ENCODE peak calls at places on chromosomes 2 and 18, in six cellular contexts. Y is IMR-90, T is SK-N-SH, O is HepG2, M is K562, L is GM12878. E is an unnamed sample.

GRCh38 chr2:170582747-170583463 is 132.2 kb upstream of the SP5 start:
- DNase-seq in Y (no peak), L (no peak), M (no peak), T (no peak), O (no peak), E (no peak)

GRCh38 chr2:122203523-122203922 is 448.1 kb downstream of the TSN start:
- DNase-seq in L (no peak), Y (peak), T (no peak), M (no peak), O (no peak), E (no peak)

GRCh38 chr2:238914648-238915015 is 66.7 kb downstream of the TWIST2 start:
- DNase-seq in O (no peak), Y (peak), L (no peak), T (no peak), M (no peak), E (no peak)

GRCh38 chr2:101188683-101189405 is 37.7 kb upstream of the TBC1D8 start:
- DNase-seq in M (peak), O (peak), T (peak), L (no peak), Y (peak), E (peak)

GRCh38 chr2:96233880-96234316 is 25.3 kb upstream of the STARD7 start:
- DNase-seq in M (no peak), T (no peak), O (no peak), L (peak), Y (no peak), E (no peak)

GRCh38 chr2:164024396-164024795 is 288.6 kb upstream of the FIGN start:
- DNase-seq in M (no peak), L (no peak), Y (no peak), T (no peak), O (no peak), E (no peak)

GRCh38 chr18:79336556-79337142 is 59.1 kb upstream of the NFATC1 start:
- DNase-seq in Y (no peak), L (no peak), T (no peak), M (no peak), O (no peak), E (no peak)

GRCh38 chr2:204504594-204504993 is 40.7 kb upstream of the PARD3B start:
- DNase-seq in M (no peak), T (no peak), Y (no peak), O (no peak), L (no peak), E (no peak)

GRCh38 chr18:71105078-71105819 is 816.4 kb downstream of the SOCS6 start:
- DNase-seq in M (no peak), L (no peak), T (no peak), O (no peak), Y (peak), E (no peak)

GRCh38 chr18:60965856-60966255 is 367.4 kb upstream of the CDH20 start:
- DNase-seq in T (no peak), O (no peak), Y (no peak), M (no peak), L (no peak), E (no peak)

GRCh38 chr2:101223814-101224231 is 28.9 kb upstream of the CNOT11 start:
- DNase-seq in Y (no peak), T (no peak), M (no peak), L (peak), O (no peak), E (no peak)

GRCh38 chr18:31206787-31207381 is 44.2 kb upstream of the DSC1 start:
- DNase-seq in O (peak), M (peak), Y (peak), T (peak), L (peak), E (peak)

GRCh38 chr2:127859712-127860085 is 1.7 kb upstream of the POLR2D start:
- DNase-seq in L (no peak), O (peak), Y (no peak), T (no peak), M (peak), E (no peak)

GRCh38 chr2:122639721-122640120 is 884.3 kb downstream of the TSN start:
- DNase-seq in O (no peak), Y (no peak), M (no peak), L (no peak), T (no peak), E (no peak)

GRCh38 chr2:85914525-85914881 is 25.7 kb upstream of the ST3GAL5 start:
- DNase-seq in T (no peak), L (no peak), M (no peak), Y (no peak), O (no peak), E (no peak)

GRCh38 chr18:22233271-22233670 is 63.9 kb downstream of the GATA6 start:
- DNase-seq in L (no peak), T (no peak), M (no peak), O (no peak), Y (no peak), E (no peak)

GRCh38 chr2:225120175-225120574 is 77.9 kb upstream of the DOCK10 start:
- DNase-seq in O (no peak), M (no peak), Y (peak), L (no peak), T (no peak), E (peak)

GRCh38 chr2:55111570-55112228 is 61.4 kb upstream of the RTN4 start:
- DNase-seq in M (peak), O (peak), T (no peak), Y (peak), L (no peak), E (peak)

GRCh38 chr2:29420999-29421856 is 306.0 kb downstream of the CLIP4 start:
- DNase-seq in T (peak), Y (peak), M (no peak), O (no peak), L (no peak), E (no peak)

GRCh38 chr18:8602040-8602439 is 7.2 kb upstream of the RAB12 start:
- DNase-seq in M (peak), T (no peak), L (no peak), O (no peak), Y (no peak), E (no peak)

GRCh38 chr2:111168528-111168929 is 47.8 kb downstream of the BCL2L11 start:
- DNase-seq in L (peak), Y (peak), T (no peak), M (peak), O (no peak), E (peak)

GRCh38 chr18:35344736-35345459 is 678 bp upstream of the ZNF24 start:
- DNase-seq in O (no peak), T (no peak), M (no peak), L (no peak), Y (no peak), E (no peak)

GRCh38 chr2:128369126-128369555 is 50.5 kb upstream of the HS6ST1 start:
- DNase-seq in M (no peak), L (no peak), Y (peak), O (no peak), T (no peak), E (no peak)

GRCh38 chr2:207133862-207134519 is 31.8 kb downstream of the KLF7 start:
- DNase-seq in O (no peak), M (no peak), T (no peak), Y (peak), L (no peak), E (no peak)

GRCh38 chr2:40276076-40276475 is 175.8 kb downstream of the SLC8A1 start:
- DNase-seq in L (no peak), T (no peak), M (no peak), O (no peak), Y (no peak), E (no peak)

GRCh38 chr2:11777066-11777782 is 30.8 kb downstream of the LPIN1 start:
- DNase-seq in Y (no peak), O (no peak), M (no peak), T (no peak), L (no peak), E (no peak)

GRCh38 chr2:63792523-63792922 is 49.2 kb upstream of the UGP2 start:
- DNase-seq in T (no peak), Y (peak), O (no peak), M (no peak), L (no peak), E (peak)

GRCh38 chr2:9954136-9954535 is 2.6 kb downstream of the GRHL1 start:
- DNase-seq in M (no peak), T (no peak), Y (no peak), L (no peak), O (no peak), E (no peak)

GRCh38 chr2:190528521-190529001 is 6.0 kb downstream of the NEMP2 start:
- DNase-seq in T (no peak), Y (peak), O (peak), L (no peak), M (no peak), E (no peak)

GRCh38 chr18:74281011-74281638 is 10.6 kb downstream of the CYB5A start:
- DNase-seq in L (no peak), O (no peak), T (no peak), Y (no peak), M (no peak), E (no peak)
- TF ChIP-seq SMC3 in L (no peak), O (no peak), T (no peak), Y (no peak), M (no peak), E (no peak)

GRCh38 chr2:196293751-196294486 is 122.5 kb upstream of the STK17B start:
- DNase-seq in M (no peak), T (no peak), Y (peak), L (no peak), O (no peak), E (peak)
- H3K4me2 ChIP-seq in M (no peak), T (peak), Y (peak), L (no peak), O (no peak), E (peak)

GRCh38 chr2:168941297-168941696 is 40.2 kb downstream of the G6PC2 start:
- DNase-seq in T (no peak), L (no peak), M (no peak), Y (no peak), O (no peak), E (no peak)

GRCh38 chr2:168939061-168939460 is 38.0 kb downstream of the G6PC2 start:
- DNase-seq in M (no peak), T (no peak), L (no peak), O (no peak), Y (no peak), E (no peak)

GRCh38 chr2:168939918-168940317 is 38.8 kb downstream of the G6PC2 start:
- DNase-seq in M (no peak), Y (no peak), T (no peak), O (no peak), L (no peak), E (no peak)

GRCh38 chr2:168934826-168935225 is 33.7 kb downstream of the G6PC2 start:
- DNase-seq in Y (no peak), T (no peak), O (no peak), L (no peak), M (no peak), E (no peak)

GRCh38 chr2:168935810-168936581 is 34.9 kb downstream of the G6PC2 start:
- DNase-seq in L (no peak), T (no peak), Y (peak), O (no peak), M (peak), E (no peak)
- TF ChIP-seq SMC3 in L (no peak), T (no peak), Y (no peak), O (no peak), M (no peak), E (no peak)

GRCh38 chr2:31286230-31286629 is 52.3 kb downstream of the EHD3 start:
- DNase-seq in O (no peak), M (no peak), T (no peak), Y (no peak), L (no peak), E (no peak)

GRCh38 chr2:31287681-31288080 is 53.7 kb downstream of the EHD3 start:
- DNase-seq in M (no peak), Y (peak), T (no peak), O (no peak), L (no peak), E (no peak)

GRCh38 chr2:31284107-31284506 is 50.2 kb downstream of the EHD3 start:
- DNase-seq in Y (no peak), M (no peak), L (no peak), O (no peak), T (no peak), E (no peak)

GRCh38 chr2:31282634-31283033 is 48.7 kb downstream of the EHD3 start:
- DNase-seq in O (no peak), L (no peak), M (no peak), Y (no peak), T (no peak), E (no peak)

DNA sequence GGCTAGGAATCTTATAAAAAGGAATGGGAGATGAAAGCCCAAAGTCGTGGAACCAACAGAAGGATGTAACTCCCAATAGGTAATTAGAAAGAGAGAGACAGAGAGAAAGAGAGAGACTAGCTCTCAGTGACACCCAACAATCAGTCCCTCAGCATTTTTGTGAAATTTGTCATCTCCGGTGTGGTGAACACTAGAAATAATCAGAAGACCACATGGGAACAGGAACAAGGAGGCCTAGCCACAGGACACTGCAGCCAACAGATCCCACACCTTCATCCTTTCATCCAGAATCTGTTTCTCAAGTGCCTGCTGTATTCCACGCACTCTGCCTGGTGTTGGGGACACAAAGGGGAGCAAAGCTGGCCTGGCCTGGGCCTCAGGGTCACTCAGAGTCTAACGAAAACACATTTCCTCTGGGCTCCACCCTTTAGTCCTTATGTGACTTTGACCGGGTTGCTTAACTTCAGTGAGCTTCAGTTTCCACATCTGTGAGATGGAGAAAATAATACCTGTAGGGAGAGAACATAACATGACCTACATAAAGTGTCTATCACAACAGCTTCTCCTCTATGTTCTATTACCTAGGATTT is 53.1 kb downstream of the EHD3 start:
- DNase-seq in M (no peak), O (no peak), L (no peak), Y (no peak), T (no peak), E (no peak)
- H3K4me2 ChIP-seq in M (no peak), O (no peak), L (no peak), Y (no peak), T (peak), E (no peak)

GRCh38 chr18:49431563-49431962 is 28.9 kb downstream of the DYM start:
- DNase-seq in L (no peak), O (no peak), Y (peak), T (no peak), M (no peak), E (no peak)
- TF ChIP-seq SMC3 in L (no peak), O (no peak), Y (no peak), T (no peak), M (no peak), E (no peak)

E was measured in A549.